ENCODE peak calls at places on chromosomes 2 and 18, in four cellular contexts. One of them, this sample, is unnamed. For H3K9me3, the result is how much of the 10 kb centered on the place peaks cover.

GRCh38 chr18:22332590-22332989 is 85.1 kb downstream of the CTAGE1 start:
- DNase-seq in suprapubic skin: no peak
- DNase-seq in A549: peak
- DNase-seq in right cardiac atrium: no peak
- DNase-seq in this sample: no peak

GRCh38 chr2:134259571-134259970 is 5.7 kb downstream of the MGAT5 start:
- DNase-seq in suprapubic skin: no peak
- DNase-seq in A549: no peak
- DNase-seq in right cardiac atrium: no peak
- DNase-seq in this sample: no peak

GRCh38 chr2:238952261-238952924 is 104.5 kb downstream of the TWIST2 start:
- DNase-seq in suprapubic skin: peak
- DNase-seq in A549: no peak
- DNase-seq in right cardiac atrium: no peak
- DNase-seq in this sample: no peak

GRCh38 chr2:144350151-144350802 is 169.6 kb downstream of the ZEB2 start:
- DNase-seq in suprapubic skin: no peak
- DNase-seq in A549: peak
- DNase-seq in right cardiac atrium: no peak
- DNase-seq in this sample: no peak

GRCh38 chr2:2886934-2887333 is 490.7 kb downstream of the EIPR1 start:
- DNase-seq in suprapubic skin: no peak
- DNase-seq in A549: no peak
- DNase-seq in right cardiac atrium: no peak
- DNase-seq in this sample: no peak

GRCh38 chr2:134273240-134273983 is 19.5 kb downstream of the MGAT5 start:
- DNase-seq in suprapubic skin: no peak
- DNase-seq in A549: no peak
- DNase-seq in right cardiac atrium: no peak
- DNase-seq in this sample: no peak

GRCh38 chr2:150409196-150409595 is 78.3 kb downstream of the RND3 start:
- DNase-seq in suprapubic skin: no peak
- DNase-seq in A549: no peak
- DNase-seq in right cardiac atrium: no peak
- DNase-seq in this sample: no peak

GRCh38 chr2:239153806-239154591 is 246.8 kb downstream of the HDAC4 start:
- DNase-seq in suprapubic skin: peak
- DNase-seq in A549: no peak
- DNase-seq in right cardiac atrium: no peak
- DNase-seq in this sample: no peak

GRCh38 chr2:239304533-239305221 is 96.1 kb downstream of the HDAC4 start:
- DNase-seq in suprapubic skin: peak
- DNase-seq in A549: no peak
- DNase-seq in right cardiac atrium: no peak
- DNase-seq in this sample: no peak

GRCh38 chr2:28681216-28681981 is 70.2 kb upstream of the PPP1CB start:
- DNase-seq in suprapubic skin: no peak
- DNase-seq in A549: no peak
- DNase-seq in right cardiac atrium: peak
- DNase-seq in this sample: peak

GRCh38 chr2:192307530-192307929 is 112.8 kb upstream of the TMEFF2 start:
- DNase-seq in suprapubic skin: no peak
- DNase-seq in A549: no peak
- DNase-seq in right cardiac atrium: no peak
- DNase-seq in this sample: no peak

GRCh38 chr2:212905640-212906201 is 245.7 kb downstream of the IKZF2 start:
- DNase-seq in suprapubic skin: no peak
- DNase-seq in A549: peak
- DNase-seq in right cardiac atrium: no peak
- DNase-seq in this sample: no peak

GRCh38 chr18:73707035-73707434 is 440.6 kb downstream of the FBXO15 start:
- DNase-seq in suprapubic skin: no peak
- DNase-seq in A549: peak
- DNase-seq in right cardiac atrium: no peak
- DNase-seq in this sample: no peak

GRCh38 chr2:191150451-191151314 is at the start of gene STAT4:
- DNase-seq in suprapubic skin: no peak
- DNase-seq in A549: peak
- DNase-seq in right cardiac atrium: peak
- DNase-seq in this sample: peak

GRCh38 chr18:30652377-30652776 is 390.2 kb downstream of the DSC3 start:
- DNase-seq in suprapubic skin: no peak
- DNase-seq in A549: no peak
- DNase-seq in right cardiac atrium: no peak
- DNase-seq in this sample: no peak

GRCh38 chr18:22563098-22563707 is 145.5 kb upstream of the CTAGE1 start:
- DNase-seq in suprapubic skin: no peak
- DNase-seq in A549: peak
- DNase-seq in right cardiac atrium: no peak
- DNase-seq in this sample: peak

GRCh38 chr2:164028764-164029534 is 293.1 kb upstream of the FIGN start:
- DNase-seq in suprapubic skin: no peak
- DNase-seq in A549: no peak
- DNase-seq in right cardiac atrium: no peak
- DNase-seq in this sample: no peak

GRCh38 chr2:123715467-123715982 is 309.6 kb upstream of the CNTNAP5 start:
- DNase-seq in suprapubic skin: no peak
- DNase-seq in A549: no peak
- DNase-seq in right cardiac atrium: no peak
- DNase-seq in this sample: no peak

GRCh38 chr2:25380586-25381360 is 39.0 kb upstream of the DNMT3A start:
- DNase-seq in suprapubic skin: peak
- DNase-seq in A549: no peak
- DNase-seq in right cardiac atrium: no peak
- DNase-seq in this sample: no peak

GRCh38 chr2:239208470-239209180 is 192.2 kb downstream of the HDAC4 start:
- DNase-seq in suprapubic skin: no peak
- DNase-seq in A549: no peak
- DNase-seq in right cardiac atrium: no peak
- DNase-seq in this sample: no peak

GRCh38 chr2:235719146-235719942 is 225.5 kb downstream of the AGAP1 start:
- DNase-seq in suprapubic skin: no peak
- DNase-seq in A549: no peak
- DNase-seq in right cardiac atrium: no peak
- DNase-seq in this sample: no peak

GRCh38 chr2:151614606-151615306 is 119.5 kb downstream of the NEB start:
- DNase-seq in suprapubic skin: no peak
- DNase-seq in A549: no peak
- DNase-seq in right cardiac atrium: no peak
- DNase-seq in this sample: peak

GRCh38 chr2:98868548-98869271 is 67.3 kb downstream of the CRACDL start:
- DNase-seq in suprapubic skin: no peak
- DNase-seq in A549: no peak
- DNase-seq in right cardiac atrium: no peak
- DNase-seq in this sample: no peak

GRCh38 chr2:15365411-15365810 is 195.7 kb downstream of the NBAS start:
- DNase-seq in suprapubic skin: no peak
- DNase-seq in A549: no peak
- DNase-seq in right cardiac atrium: no peak
- DNase-seq in this sample: no peak

GRCh38 chr2:230042195-230042594 is 26.5 kb downstream of the SLC16A14 start:
- DNase-seq in suprapubic skin: no peak
- DNase-seq in A549: no peak
- DNase-seq in right cardiac atrium: no peak
- DNase-seq in this sample: no peak

GRCh38 chr2:24075915-24076848 is at the start of gene SF3B6:
- DNase-seq in suprapubic skin: peak
- DNase-seq in A549: peak
- DNase-seq in right cardiac atrium: peak
- DNase-seq in this sample: peak

GRCh38 chr18:12839526-12840196 is 44.4 kb downstream of the PTPN2 start:
- DNase-seq in suprapubic skin: no peak
- DNase-seq in A549: no peak
- DNase-seq in right cardiac atrium: no peak
- DNase-seq in this sample: peak

GRCh38 chr2:101893676-101894381 is 97.9 kb upstream of the IL1R2 start:
- DNase-seq in suprapubic skin: no peak
- DNase-seq in A549: no peak
- DNase-seq in right cardiac atrium: no peak
- DNase-seq in this sample: no peak

GRCh38 chr2:135052997-135053474 is 944 bp downstream of the RAB3GAP1 start:
- DNase-seq in suprapubic skin: no peak
- DNase-seq in A549: no peak
- DNase-seq in right cardiac atrium: no peak
- DNase-seq in this sample: peak

GRCh38 chr18:8332286-8332685 is 277.0 kb upstream of the RAB12 start:
- DNase-seq in suprapubic skin: no peak
- DNase-seq in A549: no peak
- DNase-seq in right cardiac atrium: no peak
- DNase-seq in this sample: no peak

GRCh38 chr2:154846842-154847241 is 148.3 kb downstream of the KCNJ3 start:
- DNase-seq in suprapubic skin: no peak
- DNase-seq in A549: no peak
- DNase-seq in right cardiac atrium: no peak
- DNase-seq in this sample: no peak

GRCh38 chr2:240597419-240598181 is 11.1 kb downstream of the CAPN10 start:
- DNase-seq in suprapubic skin: peak
- DNase-seq in A549: no peak
- DNase-seq in right cardiac atrium: peak
- DNase-seq in this sample: no peak

GRCh38 chr2:29053223-29053622 is 21.1 kb downstream of the PCARE start:
- DNase-seq in suprapubic skin: no peak
- DNase-seq in A549: no peak
- DNase-seq in right cardiac atrium: no peak
- DNase-seq in this sample: no peak

GRCh38 chr2:29238497-29238896 is 123.3 kb downstream of the CLIP4 start:
- DNase-seq in suprapubic skin: no peak
- DNase-seq in A549: peak
- DNase-seq in right cardiac atrium: no peak
- DNase-seq in this sample: no peak

GRCh38 chr18:9736942-9737813 is 29.1 kb downstream of the RAB31 start:
- DNase-seq in suprapubic skin: no peak
- DNase-seq in A549: no peak
- DNase-seq in right cardiac atrium: no peak
- DNase-seq in this sample: no peak

GRCh38 chr2:86204458-86204857 is 5.2 kb downstream of the MRPL35 start:
- DNase-seq in suprapubic skin: no peak
- DNase-seq in A549: no peak
- DNase-seq in right cardiac atrium: no peak
- DNase-seq in this sample: no peak

DNA sequence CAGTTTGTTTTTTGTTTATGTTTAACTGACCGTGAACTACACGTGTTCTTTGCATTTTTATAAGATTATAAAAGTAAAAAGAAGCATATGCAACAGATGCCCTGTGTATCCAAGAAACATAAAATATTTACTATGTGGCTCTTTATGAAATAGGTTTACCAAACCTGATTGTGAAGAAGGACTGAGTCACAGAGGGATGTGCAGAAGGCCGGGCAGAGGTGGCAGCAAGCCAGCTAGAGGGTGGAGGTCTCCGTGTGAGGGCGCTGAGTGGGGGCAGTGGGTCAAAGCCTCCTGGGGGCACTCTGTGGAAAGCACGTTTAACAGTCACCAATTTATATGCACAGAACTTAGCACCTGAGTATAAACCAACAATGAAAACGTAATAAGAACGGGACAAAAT is 97.2 kb downstream of the TMEM18 start:
- DNase-seq in suprapubic skin: no peak
- DNase-seq in A549: no peak
- DNase-seq in right cardiac atrium: no peak
- DNase-seq in this sample: no peak
- H3K27ac ChIP-seq in suprapubic skin: no peak
- H3K27ac ChIP-seq in A549: no peak
- H3K27ac ChIP-seq in right cardiac atrium: no peak
- H3K27ac ChIP-seq in this sample: no peak

DNA sequence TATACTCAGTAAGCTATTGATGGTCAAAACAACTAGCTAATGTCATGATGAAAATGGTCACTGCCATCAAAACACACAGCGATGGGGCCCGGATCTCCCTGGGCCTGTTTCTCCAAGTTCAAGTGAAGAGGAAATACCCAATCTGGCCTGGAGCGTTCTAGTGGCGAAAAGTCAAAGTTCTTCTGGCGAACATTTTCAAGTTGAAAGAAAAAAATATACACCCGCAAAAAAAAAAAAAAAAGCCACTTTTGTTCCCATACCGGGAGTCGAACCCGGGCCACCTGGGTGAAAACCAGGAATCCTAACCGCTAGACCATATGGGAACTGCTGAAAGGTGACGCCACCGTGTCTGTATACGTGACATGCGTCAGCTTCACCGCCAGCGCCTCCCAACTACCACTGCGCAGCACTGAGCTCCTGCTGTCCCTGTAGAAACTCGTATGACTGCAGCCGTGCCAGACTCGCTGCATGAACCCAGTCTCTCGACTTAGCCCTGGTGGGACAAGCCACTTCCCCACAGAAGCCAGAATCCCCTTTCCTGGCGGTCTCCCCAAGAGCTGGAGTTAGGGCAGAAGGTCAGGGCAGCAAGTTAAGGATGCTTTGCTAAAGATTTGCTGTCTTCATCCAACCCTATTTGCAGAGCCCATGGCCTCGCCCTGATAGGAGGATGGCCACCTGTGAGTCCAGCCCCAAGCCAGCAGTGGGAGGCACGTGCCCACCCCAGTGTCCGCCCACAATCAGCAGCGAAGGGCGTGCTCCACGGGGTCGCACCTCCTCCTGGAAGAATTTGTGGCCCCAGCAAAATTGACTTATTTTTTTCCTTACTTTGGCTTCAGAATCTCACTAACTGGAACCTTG is 5.6 kb upstream of the IMP4 start:
- DNase-seq in suprapubic skin: no peak
- DNase-seq in A549: peak
- DNase-seq in right cardiac atrium: peak
- DNase-seq in this sample: peak
- H3K4me3 ChIP-seq in suprapubic skin: peak
- H3K4me3 ChIP-seq in A549: peak
- H3K4me3 ChIP-seq in right cardiac atrium: peak
- H3K4me3 ChIP-seq in this sample: no peak

GRCh38 chr2:62372824-62373223 is 133.2 kb downstream of the TMEM17 start:
- DNase-seq in suprapubic skin: no peak
- DNase-seq in A549: no peak
- DNase-seq in right cardiac atrium: no peak
- DNase-seq in this sample: no peak
- H3K9me3 ChIP-seq in suprapubic skin: under half
- H3K9me3 ChIP-seq in A549: under half
- H3K9me3 ChIP-seq in right cardiac atrium: under half
- H3K9me3 ChIP-seq in this sample: under half

GRCh38 chr2:168920504-168921157 is 19.5 kb downstream of the G6PC2 start:
- DNase-seq in suprapubic skin: no peak
- DNase-seq in A549: peak
- DNase-seq in right cardiac atrium: no peak
- DNase-seq in this sample: no peak
- H3K27ac ChIP-seq in suprapubic skin: no peak
- H3K27ac ChIP-seq in A549: no peak
- H3K27ac ChIP-seq in right cardiac atrium: no peak
- H3K27ac ChIP-seq in this sample: no peak

GRCh38 chr2:218402911-218403411 is 3.3 kb downstream of the CTDSP1 start:
- DNase-seq in suprapubic skin: no peak
- DNase-seq in A549: no peak
- DNase-seq in right cardiac atrium: peak
- DNase-seq in this sample: no peak

GRCh38 chr2:218406209-218406948 is 6.7 kb downstream of the CTDSP1 start:
- DNase-seq in suprapubic skin: peak
- DNase-seq in A549: peak
- DNase-seq in right cardiac atrium: peak
- DNase-seq in this sample: peak

GRCh38 chr2:218405365-218406208 is 5.9 kb downstream of the CTDSP1 start:
- DNase-seq in suprapubic skin: no peak
- DNase-seq in A549: no peak
- DNase-seq in right cardiac atrium: peak
- DNase-seq in this sample: no peak

GRCh38 chr2:218403810-218404209 is 4.1 kb downstream of the CTDSP1 start:
- DNase-seq in suprapubic skin: no peak
- DNase-seq in A549: no peak
- DNase-seq in right cardiac atrium: no peak
- DNase-seq in this sample: no peak

GRCh38 chr2:218404351-218405145 is 4.9 kb downstream of the CTDSP1 start:
- DNase-seq in suprapubic skin: no peak
- DNase-seq in A549: no peak
- DNase-seq in right cardiac atrium: peak
- DNase-seq in this sample: no peak
- H3K4me3 ChIP-seq in suprapubic skin: no peak
- H3K4me3 ChIP-seq in A549: no peak
- H3K4me3 ChIP-seq in right cardiac atrium: no peak
- H3K4me3 ChIP-seq in this sample: no peak